ENCODE peak calls at places on chromosomes 13 and 19, in seven cellular contexts. L, J, Z, C, D, I and H are unnamed samples.

GRCh38 chr19:53980553-53981407 is 10.7 kb upstream of the CACNG6 start:
- DNase-seq in C (peak; percentile 38), I (no peak), Z (peak; percentile 74), L (peak; percentile 65), D (peak; percentile 94), J (peak; percentile 96), H (no peak)

GRCh38 chr19:28170066-28170465 is 1042.9 kb downstream of the UQCRFS1 start:
- DNase-seq in C (no peak), D (no peak), L (no peak), J (no peak), I (no peak), Z (no peak), H (no peak)

GRCh38 chr19:53389591-53390377 is 5.2 kb upstream of the ZNF765 start:
- DNase-seq in I (no peak), D (no peak), C (no peak), J (peak; percentile 35), L (no peak), Z (peak; percentile 52), H (no peak)

GRCh38 chr13:81639984-81640582 is 1299.2 kb upstream of the SPRY2 start:
- DNase-seq in C (no peak), J (no peak), Z (no peak), D (peak; percentile 56), I (no peak), L (no peak), H (no peak)

GRCh38 chr19:35736913-35737886 is 5.1 kb downstream of the IGFLR1 start:
- DNase-seq in J (peak; percentile 18), D (peak; percentile 18), Z (no peak), I (no peak), L (no peak), C (peak; percentile 43), H (no peak)

GRCh38 chr19:48818234-48818823 is 7.5 kb upstream of the BCAT2 start:
- DNase-seq in C (no peak), I (no peak), Z (no peak), L (no peak), J (no peak), D (no peak), H (no peak)

GRCh38 chr13:37127706-37128241 is 22.3 kb upstream of the CSNK1A1L start:
- DNase-seq in I (no peak), L (no peak), D (peak; percentile 14), J (no peak), C (peak; percentile 85), Z (no peak), H (no peak)

GRCh38 chr19:12035220-12036172 is at the start of gene ZNF433:
- DNase-seq in I (peak; percentile 95), Z (peak; percentile 95), J (peak; percentile 98), L (peak; percentile 86), D (peak; percentile 98), C (peak; percentile 98), H (peak; percentile 60)

GRCh38 chr19:32208060-32208459 is 137.3 kb upstream of the ZNF507 start:
- DNase-seq in C (no peak), I (no peak), Z (no peak), L (no peak), J (no peak), D (no peak), H (no peak)

GRCh38 chr19:38483016-38483630 is 49.6 kb downstream of the RYR1 start:
- DNase-seq in C (no peak), I (no peak), Z (no peak), L (no peak), J (no peak), D (no peak), H (no peak)

GRCh38 chr19:33407140-33407551 is 33.6 kb downstream of the CEBPG start:
- DNase-seq in J (no peak), Z (peak; percentile 41), I (peak; percentile 15), D (no peak), C (no peak), L (no peak), H (no peak)

GRCh38 chr19:34732548-34733255 is 1.3 kb upstream of the ZNF181 start:
- DNase-seq in L (no peak), Z (no peak), D (no peak), I (no peak), J (peak; percentile 18), C (no peak), H (no peak)

GRCh38 chr13:37348916-37349653 is 243.6 kb upstream of the CSNK1A1L start:
- DNase-seq in I (no peak), Z (no peak), L (no peak), J (no peak), D (no peak), C (no peak), H (no peak)

GRCh38 chr19:29375429-29376093 is 150.2 kb upstream of the VSTM2B start:
- DNase-seq in D (no peak), C (no peak), J (no peak), Z (no peak), L (no peak), I (no peak), H (peak; percentile 7)

GRCh38 chr19:4229179-4229931 is at the start of gene EBI3:
- DNase-seq in L (no peak), D (no peak), C (peak; percentile 45), I (no peak), Z (no peak), J (peak; percentile 51), H (no peak)

GRCh38 chr19:57466489-57466888 is 9.5 kb upstream of the VN1R1 start:
- DNase-seq in L (peak; percentile 78), C (no peak), Z (peak; percentile 65), J (no peak), D (no peak), I (no peak), H (no peak)

GRCh38 chr19:32719611-32720059 is at the start of gene TDRD12:
- DNase-seq in C (no peak), Z (no peak), J (peak; percentile 18), I (no peak), L (no peak), D (no peak), H (no peak)

GRCh38 chr13:46926856-46927625 is 30.2 kb upstream of the HTR2A start:
- DNase-seq in I (no peak), L (no peak), Z (no peak), D (no peak), C (peak; percentile 75), J (peak; percentile 69), H (no peak)

GRCh38 chr13:79780240-79780639 is 299.3 kb downstream of the NDFIP2 start:
- DNase-seq in Z (no peak), I (no peak), C (peak; percentile 77), D (no peak), L (no peak), J (no peak), H (no peak)

GRCh38 chr19:33231511-33231910 is 5.9 kb upstream of the SLC7A10 start:
- DNase-seq in C (peak; percentile 78), D (no peak), J (no peak), L (no peak), Z (no peak), I (no peak), H (no peak)

GRCh38 chr19:38656171-38656981 is 8.9 kb downstream of the ACTN4 start:
- DNase-seq in C (peak; percentile 79), L (no peak), J (no peak), Z (no peak), D (peak; percentile 32), I (no peak), H (peak; percentile 21)

GRCh38 chr13:51803422-51804294 is at the start of gene DHRS12:
- DNase-seq in L (peak; percentile 85), D (peak; percentile 75), I (peak; percentile 95), C (peak; percentile 96), J (peak; percentile 87), Z (peak; percentile 94), H (peak; percentile 90)

GRCh38 chr13:51806571-51806970 is 2.6 kb upstream of the DHRS12 start:
- DNase-seq in C (peak; percentile 57), D (peak; percentile 6), Z (no peak), I (no peak), L (no peak), J (peak; percentile 58), H (no peak)

GRCh38 chr13:51805925-51806324 is 2.0 kb upstream of the DHRS12 start:
- DNase-seq in D (no peak), L (no peak), C (no peak), J (no peak), I (no peak), Z (no peak), H (no peak)

GRCh38 chr13:51804295-51805172 is 571 bp upstream of the DHRS12 start:
- DNase-seq in C (peak; percentile 40), I (no peak), L (no peak), D (no peak), J (no peak), Z (peak; percentile 65), H (no peak)

GRCh38 chr13:51805313-51805712 is 1.4 kb upstream of the DHRS12 start:
- DNase-seq in Z (no peak), J (no peak), I (no peak), C (no peak), D (no peak), L (no peak), H (no peak)
- H3K27ac ChIP-seq in Z (peak overlapping the region; percentile 100), J (no peak overlapping the region), I (peak overlapping the region; percentile 100), C (no peak overlapping the region), D (no peak overlapping the region), L (peak overlapping the region; percentile 98), H (peak overlapping the region; percentile 99)

GRCh38 chr19:18046066-18046718 is 38.2 kb downstream of the ARRDC2 start:
- DNase-seq in Z (peak; percentile 68), I (no peak), J (peak; percentile 18), D (peak; percentile 92), L (peak; percentile 58), C (peak; percentile 91), H (no peak)
- H3K4me1 ChIP-seq in Z (peaks cover 44% of the 10 kb centered on the region), I (peaks cover 34% of the 10 kb centered on the region), J (no peaks in the 10 kb centered on the region), D (peaks cover 22% of the 10 kb centered on the region), L (peaks cover 43% of the 10 kb centered on the region), C (peaks cover 15% of the 10 kb centered on the region), H (peaks cover 33% of the 10 kb centered on the region)

DNA sequence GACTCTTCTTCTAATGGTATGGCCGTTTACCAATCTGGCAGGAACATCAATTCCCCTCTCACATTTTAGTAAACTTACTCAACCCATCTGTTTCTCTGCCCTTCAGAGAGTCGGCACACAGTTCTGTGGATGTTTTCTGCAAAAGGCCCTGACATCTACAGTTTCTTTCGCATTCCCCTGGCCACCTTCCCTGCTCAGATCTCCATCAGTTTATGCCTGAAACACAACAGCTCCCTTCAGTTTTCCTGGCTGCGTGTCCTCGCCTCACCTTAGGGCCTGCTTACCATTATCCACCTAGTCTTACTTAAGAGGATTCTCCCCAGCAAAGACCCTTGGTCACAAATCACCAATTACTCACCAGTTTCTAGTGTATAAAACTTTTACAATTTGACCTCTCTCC is 25.2 kb downstream of the COL4A1 start:
- DNase-seq in D (no peak), L (no peak), C (no peak), Z (no peak), I (no peak), J (no peak), H (no peak)
- H3K27ac ChIP-seq in D (no peak overlapping the region), L (peak overlapping the region; percentile 46), C (no peak overlapping the region), Z (peak overlapping the region; percentile 6), I (peak overlapping the region; percentile 30), J (no peak overlapping the region), H (no peak overlapping the region)

GRCh38 chr19:8478605-8479004 is 23.8 kb downstream of the PRAM1 start:
- DNase-seq in Z (no peak), I (no peak), L (no peak), C (no peak), D (no peak), J (no peak), H (no peak)

GRCh38 chr19:8476524-8476923 is 25.9 kb downstream of the PRAM1 start:
- DNase-seq in J (no peak), I (no peak), D (no peak), C (no peak), L (no peak), Z (no peak), H (no peak)

GRCh38 chr19:8477889-8478288 is 24.6 kb downstream of the PRAM1 start:
- DNase-seq in J (no peak), D (no peak), Z (no peak), C (no peak), I (no peak), L (no peak), H (no peak)

GRCh38 chr19:8475005-8475404 is 27.4 kb downstream of the PRAM1 start:
- DNase-seq in J (no peak), I (no peak), D (no peak), C (no peak), L (no peak), Z (no peak), H (no peak)

GRCh38 chr19:8473652-8474476 is 28.6 kb downstream of the PRAM1 start:
- DNase-seq in C (no peak), L (no peak), I (no peak), J (no peak), D (no peak), Z (no peak), H (no peak)
- H3K4me1 ChIP-seq in C (no peaks in the 10 kb centered on the region), L (peaks cover 13% of the 10 kb centered on the region), I (peaks cover 30% of the 10 kb centered on the region), J (no peaks in the 10 kb centered on the region), D (no peaks in the 10 kb centered on the region), Z (peaks cover 4% of the 10 kb centered on the region), H (peaks cover 20% of the 10 kb centered on the region)